ENCODE peak calls at places on chromosomes 16 and 17, in five cellular contexts. One of them, this sample, is unnamed.
A peak's percentile ranks its signal among the peaks of the same experiment; 100 is the strongest.

GRCh38 chr16:83285921-83286320 is 521.9 kb upstream of the HSBP1 start:
- DNase-seq in tibial nerve: no peak
- DNase-seq in ovary: no peak
- DNase-seq in stomach: no peak
- DNase-seq in A549: no peak
- DNase-seq in this sample: no peak

GRCh38 chr17:44840936-44841335 is 6.7 kb upstream of the HIGD1B start:
- DNase-seq in tibial nerve: no peak
- DNase-seq in ovary: no peak
- DNase-seq in stomach: no peak
- DNase-seq in A549: no peak
- DNase-seq in this sample: no peak

GRCh38 chr17:68542698-68543463 is 30.7 kb downstream of the PRKAR1A start:
- DNase-seq in tibial nerve: no peak
- DNase-seq in ovary: no peak
- DNase-seq in stomach: no peak
- DNase-seq in A549: no peak
- DNase-seq in this sample: no peak

GRCh38 chr16:23768581-23768980 is 13.8 kb downstream of the CHP2 start:
- DNase-seq in tibial nerve: no peak
- DNase-seq in ovary: no peak
- DNase-seq in stomach: no peak
- DNase-seq in A549: no peak
- DNase-seq in this sample: no peak

GRCh38 chr16:76486740-76487139 is 209.5 kb downstream of the CNTNAP4 start:
- DNase-seq in tibial nerve: no peak
- DNase-seq in ovary: no peak
- DNase-seq in stomach: no peak
- DNase-seq in A549: no peak
- DNase-seq in this sample: no peak

GRCh38 chr16:89001117-89002027 is 24.4 kb upstream of the CBFA2T3 start:
- DNase-seq in tibial nerve: no peak
- DNase-seq in ovary: no peak
- DNase-seq in stomach: no peak
- DNase-seq in A549: no peak
- DNase-seq in this sample: no peak

GRCh38 chr16:22348296-22348695 is 26.1 kb downstream of the CDR2 start:
- DNase-seq in tibial nerve: no peak
- DNase-seq in ovary: no peak
- DNase-seq in stomach: no peak
- DNase-seq in A549: no peak
- DNase-seq in this sample: no peak

GRCh38 chr17:2101448-2102257 is 46.8 kb downstream of the HIC1 start:
- DNase-seq in tibial nerve: no peak
- DNase-seq in ovary: no peak
- DNase-seq in stomach: peak; percentile 91
- DNase-seq in A549: no peak
- DNase-seq in this sample: no peak

GRCh38 chr17:68771867-68772515 is 170.8 kb upstream of the FAM20A start:
- DNase-seq in tibial nerve: peak; percentile 60
- DNase-seq in ovary: no peak
- DNase-seq in stomach: no peak
- DNase-seq in A549: peak; percentile 54
- DNase-seq in this sample: no peak

GRCh38 chr17:45021607-45022287 is 29.7 kb downstream of the DCAKD start:
- DNase-seq in tibial nerve: peak; percentile 26
- DNase-seq in ovary: peak; percentile 82
- DNase-seq in stomach: peak; percentile 68
- DNase-seq in A549: peak; percentile 93
- DNase-seq in this sample: peak; percentile 89

GRCh38 chr17:2365132-2365531 is 27.8 kb downstream of the SGSM2 start:
- DNase-seq in tibial nerve: no peak
- DNase-seq in ovary: no peak
- DNase-seq in stomach: no peak
- DNase-seq in A549: no peak
- DNase-seq in this sample: peak; percentile 58

GRCh38 chr17:15479697-15480096 is 12.3 kb upstream of the CDRT4 start:
- DNase-seq in tibial nerve: no peak
- DNase-seq in ovary: no peak
- DNase-seq in stomach: no peak
- DNase-seq in A549: no peak
- DNase-seq in this sample: peak; percentile 14

GRCh38 chr16:52283018-52283417 is 263.9 kb downstream of the TOX3 start:
- DNase-seq in tibial nerve: no peak
- DNase-seq in ovary: no peak
- DNase-seq in stomach: no peak
- DNase-seq in A549: no peak
- DNase-seq in this sample: no peak

GRCh38 chr17:8121531-8122390 is 2.1 kb downstream of the HES7 start:
- DNase-seq in tibial nerve: peak; percentile 22
- DNase-seq in ovary: peak; percentile 77
- DNase-seq in stomach: no peak
- DNase-seq in A549: peak; percentile 78
- DNase-seq in this sample: peak; percentile 78

GRCh38 chr17:41812176-41813038 is at the start of gene FKBP10:
- DNase-seq in tibial nerve: peak; percentile 57
- DNase-seq in ovary: peak; percentile 82
- DNase-seq in stomach: peak; percentile 39
- DNase-seq in A549: peak; percentile 94
- DNase-seq in this sample: peak; percentile 89

GRCh38 chr17:79169366-79169765 is 94.7 kb downstream of the ENGASE start:
- DNase-seq in tibial nerve: no peak
- DNase-seq in ovary: no peak
- DNase-seq in stomach: no peak
- DNase-seq in A549: no peak
- DNase-seq in this sample: no peak

GRCh38 chr17:38602453-38602852 is 3.3 kb downstream of the SRCIN1 start:
- DNase-seq in tibial nerve: no peak
- DNase-seq in ovary: no peak
- DNase-seq in stomach: no peak
- DNase-seq in A549: no peak
- DNase-seq in this sample: no peak

GRCh38 chr17:57480438-57481196 is 224.3 kb downstream of the MSI2 start:
- DNase-seq in tibial nerve: no peak
- DNase-seq in ovary: no peak
- DNase-seq in stomach: no peak
- DNase-seq in A549: no peak
- DNase-seq in this sample: no peak

GRCh38 chr17:71792966-71793365 is 327.9 kb upstream of the SOX9 start:
- DNase-seq in tibial nerve: no peak
- DNase-seq in ovary: no peak
- DNase-seq in stomach: no peak
- DNase-seq in A549: no peak
- DNase-seq in this sample: no peak

GRCh38 chr17:56074366-56074765 is 78.9 kb upstream of the ANKFN1 start:
- DNase-seq in tibial nerve: no peak
- DNase-seq in ovary: no peak
- DNase-seq in stomach: no peak
- DNase-seq in A549: no peak
- DNase-seq in this sample: no peak

GRCh38 chr16:49552273-49552928 is 178.8 kb downstream of the C16orf78 start:
- DNase-seq in tibial nerve: no peak
- DNase-seq in ovary: no peak
- DNase-seq in stomach: no peak
- DNase-seq in A549: no peak
- DNase-seq in this sample: no peak

GRCh38 chr16:4494746-4495490 is 18.7 kb downstream of the HMOX2 start:
- DNase-seq in tibial nerve: no peak
- DNase-seq in ovary: no peak
- DNase-seq in stomach: no peak
- DNase-seq in A549: no peak
- DNase-seq in this sample: no peak

GRCh38 chr17:69637399-69638165 is 223.1 kb downstream of the MAP2K6 start:
- DNase-seq in tibial nerve: no peak
- DNase-seq in ovary: no peak
- DNase-seq in stomach: no peak
- DNase-seq in A549: no peak
- DNase-seq in this sample: no peak

GRCh38 chr16:62170642-62171041 is 134.4 kb upstream of the CDH8 start:
- DNase-seq in tibial nerve: no peak
- DNase-seq in ovary: no peak
- DNase-seq in stomach: no peak
- DNase-seq in A549: no peak
- DNase-seq in this sample: no peak

GRCh38 chr16:12320298-12320706 is 343.8 kb downstream of the SNX29 start:
- DNase-seq in tibial nerve: no peak
- DNase-seq in ovary: no peak
- DNase-seq in stomach: no peak
- DNase-seq in A549: no peak
- DNase-seq in this sample: no peak

GRCh38 chr17:38751803-38752118 is 780 bp upstream of the PSMB3 start:
- DNase-seq in tibial nerve: peak; percentile 81
- DNase-seq in ovary: peak; percentile 87
- DNase-seq in stomach: peak; percentile 84
- DNase-seq in A549: peak; percentile 86
- DNase-seq in this sample: peak; percentile 90

GRCh38 chr16:72199938-72200337 is 28.0 kb upstream of the PMFBP1 start:
- DNase-seq in tibial nerve: no peak
- DNase-seq in ovary: no peak
- DNase-seq in stomach: no peak
- DNase-seq in A549: no peak
- DNase-seq in this sample: no peak

GRCh38 chr16:72201387-72201786 is 29.4 kb upstream of the PMFBP1 start:
- DNase-seq in tibial nerve: no peak
- DNase-seq in ovary: no peak
- DNase-seq in stomach: no peak
- DNase-seq in A549: no peak
- DNase-seq in this sample: no peak

GRCh38 chr16:72198021-72198420 is 26.1 kb upstream of the PMFBP1 start:
- DNase-seq in tibial nerve: peak; percentile 86
- DNase-seq in ovary: peak; percentile 21
- DNase-seq in stomach: no peak
- DNase-seq in A549: no peak
- DNase-seq in this sample: peak; percentile 84

GRCh38 chr16:72197556-72197955 is 25.6 kb upstream of the PMFBP1 start:
- DNase-seq in tibial nerve: no peak
- DNase-seq in ovary: no peak
- DNase-seq in stomach: no peak
- DNase-seq in A549: no peak
- DNase-seq in this sample: no peak

GRCh38 chr16:72198641-72199250 is 26.8 kb upstream of the PMFBP1 start:
- DNase-seq in tibial nerve: no peak
- DNase-seq in ovary: no peak
- DNase-seq in stomach: no peak
- DNase-seq in A549: no peak
- DNase-seq in this sample: no peak
- TF ChIP-seq EP300 in tibial nerve: no peak
- TF ChIP-seq EP300 in ovary: no peak
- TF ChIP-seq EP300 in stomach: no peak
- TF ChIP-seq EP300 in A549: no peak
- TF ChIP-seq EP300 in this sample: no peak

DNA sequence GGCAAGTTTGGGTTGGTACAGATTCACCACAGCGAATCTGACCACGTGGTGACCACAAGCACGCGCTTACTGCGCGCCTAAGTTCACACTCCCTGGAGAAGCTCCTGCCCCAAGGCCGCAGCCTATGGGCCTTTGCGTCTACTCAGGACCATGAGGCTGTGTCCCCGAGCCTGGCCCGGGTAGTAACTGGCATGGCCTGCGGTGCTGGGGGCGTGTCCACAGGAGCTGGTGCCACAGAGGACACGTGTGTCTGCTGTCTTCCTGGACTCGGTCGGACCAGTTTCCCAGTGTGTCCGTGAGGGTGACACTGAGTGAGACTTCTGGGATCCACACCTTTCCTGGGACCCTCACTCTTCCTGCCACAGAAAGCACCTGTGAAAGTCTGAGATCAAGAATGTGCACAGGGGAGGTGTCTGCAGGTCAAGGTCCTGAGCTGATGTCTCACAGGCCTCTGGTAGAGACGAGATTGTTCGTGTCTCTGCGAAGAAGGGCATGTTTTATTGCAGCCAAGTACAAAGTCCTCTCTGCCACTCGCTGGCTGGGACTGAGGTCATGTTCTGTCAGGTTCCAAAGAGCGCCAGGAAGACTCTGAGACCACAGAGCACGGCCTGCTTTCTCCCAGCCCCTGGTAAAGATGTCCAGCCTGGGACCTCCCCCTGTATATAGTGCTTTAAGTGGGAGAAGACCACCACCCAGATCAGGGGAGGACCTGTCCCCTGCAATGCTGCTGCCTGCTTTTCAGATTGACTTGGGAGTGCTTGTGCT is 25.2 kb upstream of the CAPN15 start:
- DNase-seq in tibial nerve: no peak
- DNase-seq in ovary: no peak
- DNase-seq in stomach: no peak
- DNase-seq in A549: no peak
- DNase-seq in this sample: no peak
- TF ChIP-seq EP300 in tibial nerve: no peak
- TF ChIP-seq EP300 in ovary: no peak
- TF ChIP-seq EP300 in stomach: no peak
- TF ChIP-seq EP300 in A549: no peak
- TF ChIP-seq EP300 in this sample: no peak

DNA sequence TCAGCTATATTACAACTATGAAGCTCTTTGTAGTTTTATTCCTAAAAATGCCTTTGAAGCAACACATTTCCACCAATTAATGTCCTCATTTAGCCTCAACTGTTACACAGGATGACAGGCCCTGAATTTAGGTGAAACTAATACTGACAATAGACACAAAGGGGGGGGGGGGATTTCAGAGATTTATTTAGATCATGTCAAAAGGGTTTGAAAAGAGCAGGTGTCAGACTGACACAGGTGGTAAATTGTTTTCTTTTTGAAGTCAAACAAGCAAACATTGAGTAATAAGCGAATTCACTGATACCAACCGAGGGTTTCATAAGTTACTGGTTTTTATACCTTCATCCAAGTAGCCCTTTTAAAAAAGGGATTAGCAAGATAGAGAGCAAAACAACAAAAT is 40.8 kb downstream of the KANSL1 start:
- DNase-seq in tibial nerve: no peak
- DNase-seq in ovary: no peak
- DNase-seq in stomach: no peak
- DNase-seq in A549: no peak
- DNase-seq in this sample: no peak
- TF ChIP-seq EP300 in tibial nerve: no peak
- TF ChIP-seq EP300 in ovary: no peak
- TF ChIP-seq EP300 in stomach: no peak
- TF ChIP-seq EP300 in A549: no peak
- TF ChIP-seq EP300 in this sample: no peak

GRCh38 chr17:73365934-73366623 is 54.3 kb upstream of the CDC42EP4 start:
- DNase-seq in tibial nerve: peak; percentile 50
- DNase-seq in ovary: peak; percentile 56
- DNase-seq in stomach: no peak
- DNase-seq in A549: no peak
- DNase-seq in this sample: no peak
- TF ChIP-seq EP300 in tibial nerve: peak; percentile 81
- TF ChIP-seq EP300 in ovary: no peak
- TF ChIP-seq EP300 in stomach: peak; percentile 68
- TF ChIP-seq EP300 in A549: no peak
- TF ChIP-seq EP300 in this sample: peak; percentile 22